ENCODE peak calls at places on chromosomes 7 and 10, in nine cellular contexts. A is SK-N-SH, I is RWPE1, V is natural killer cell, S is neural crest cell, H is cardiac muscle cell, R is upper lobe of right lung, Q is fibroblast of lung, G is IMR-90. L is an unnamed sample.

GRCh38 chr10:86393401-86393800 is 26.8 kb upstream of the GRID1 start:
- DNase-seq in I (no peak), S (no peak), G (no peak), Q (no peak), V (no peak), A (no peak), H (no peak), R (no peak), L (no peak)

GRCh38 chr10:69071610-69072009 is 16.3 kb upstream of the SRGN start:
- DNase-seq in R (no peak), A (no peak), Q (no peak), V (no peak), S (no peak), I (no peak), G (no peak), H (no peak), L (no peak)

GRCh38 chr10:54682554-54682953 is 118.5 kb downstream of the PCDH15 start:
- DNase-seq in A (no peak), V (no peak), I (no peak), G (no peak), H (no peak), R (no peak), S (no peak), Q (no peak), L (no peak)

GRCh38 chr10:16663472-16663871 is 141.8 kb upstream of the C1QL3 start:
- DNase-seq in I (no peak), V (no peak), R (no peak), Q (no peak), S (no peak), H (peak; percentile 45), A (no peak), G (no peak), L (no peak)

GRCh38 chr7:87354749-87355148 is 9.3 kb downstream of the CROT start:
- DNase-seq in A (no peak), H (no peak), I (no peak), G (peak; percentile 10), R (no peak), V (no peak), Q (no peak), S (peak; percentile 18), L (no peak)

GRCh38 chr7:134084488-134085144 is 42.5 kb upstream of the LRGUK start:
- DNase-seq in I (no peak), A (no peak), R (no peak), G (no peak), H (no peak), Q (no peak), V (no peak), S (no peak), L (peak; percentile 58)

GRCh38 chr7:98628916-98629525 is 11.9 kb downstream of the NPTX2 start:
- DNase-seq in S (no peak), R (no peak), Q (no peak), G (no peak), H (no peak), V (no peak), A (no peak), I (no peak), L (no peak)

GRCh38 chr7:142025896-142026295 is 30.2 kb downstream of the MGAM start:
- DNase-seq in H (no peak), S (no peak), A (no peak), V (no peak), R (no peak), I (peak; percentile 38), Q (no peak), G (no peak), L (no peak)

GRCh38 chr10:30822693-30823465 is 193.3 kb upstream of the LYZL2 start:
- DNase-seq in G (no peak), Q (no peak), S (no peak), V (no peak), A (no peak), I (no peak), R (no peak), H (peak; percentile 82), L (no peak)

GRCh38 chr7:149196705-149197171 is 1.4 kb downstream of the ZNF282 start:
- DNase-seq in G (no peak), A (peak; percentile 64), Q (no peak), R (peak; percentile 61), S (no peak), H (peak; percentile 12), V (no peak), I (no peak), L (no peak)

GRCh38 chr7:106041140-106041717 is 70.9 kb downstream of the SYPL1 start:
- DNase-seq in H (peak; percentile 65), Q (no peak), R (no peak), V (no peak), I (peak; percentile 59), A (peak; percentile 80), S (peak; percentile 59), G (peak; percentile 29), L (peak; percentile 31)

GRCh38 chr7:16695621-16696237 is 49.7 kb downstream of the BZW2 start:
- DNase-seq in R (no peak), H (peak; percentile 56), S (no peak), I (peak; percentile 78), G (peak; percentile 73), Q (peak; percentile 72), V (no peak), A (peak; percentile 39), L (peak; percentile 11)

GRCh38 chr10:42986618-42987017 is 90.3 kb upstream of the RET start:
- DNase-seq in V (no peak), A (no peak), Q (no peak), G (peak; percentile 1), H (no peak), S (no peak), R (no peak), I (no peak), L (no peak)
- TF ChIP-seq CTCF in V (no peak), A (no peak), Q (no peak), G (no peak), H (no peak), S (no peak), R (no peak), I (no peak), L (no peak)

DNA sequence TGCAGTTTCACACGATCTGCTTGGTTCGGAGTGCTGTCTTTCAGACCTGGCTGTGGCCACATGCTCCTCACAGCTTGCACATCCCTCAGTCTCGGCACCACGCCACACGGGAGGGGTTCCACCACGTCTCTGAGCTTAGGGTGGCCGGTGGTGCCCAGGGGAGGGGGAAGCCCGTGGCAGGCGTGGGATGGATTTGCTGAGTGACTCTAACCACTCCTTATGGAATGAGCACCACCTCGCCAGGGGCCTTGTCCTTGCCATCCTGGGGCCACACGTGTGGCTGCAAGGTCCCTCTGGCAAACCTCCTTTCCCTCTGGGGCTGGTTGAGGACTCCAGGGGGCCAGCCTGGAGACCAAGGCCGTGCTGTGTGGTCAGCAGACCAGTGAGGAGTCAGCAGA is 29.1 kb upstream of the FAM20C start:
- DNase-seq in G (no peak), A (no peak), S (no peak), R (peak; percentile 55), I (no peak), Q (no peak), H (no peak), V (no peak), L (no peak)
- TF ChIP-seq CTCF in G (no peak), A (no peak), S (no peak), R (no peak), I (no peak), Q (no peak), H (no peak), V (no peak), L (no peak)

DNA sequence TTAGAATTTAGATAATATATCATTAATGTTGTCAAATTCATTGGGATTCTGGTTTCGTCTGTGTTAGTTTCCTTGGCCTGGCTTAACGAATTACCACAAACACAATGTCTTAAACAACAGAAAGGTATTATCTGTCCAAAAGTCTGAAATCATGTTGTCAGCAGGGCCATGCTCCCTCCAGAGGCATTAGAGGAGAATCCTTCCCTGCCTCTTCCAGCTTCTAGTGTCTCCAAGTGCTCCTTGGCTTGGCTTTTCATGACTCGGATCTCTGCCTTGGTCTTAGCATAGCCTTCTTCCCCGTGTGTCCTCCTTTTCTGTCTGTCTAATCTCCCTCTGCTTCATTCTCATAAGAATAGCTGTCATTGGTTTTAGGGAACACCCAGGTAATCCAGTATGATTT is 482.5 kb downstream of the SEMA3D start:
- DNase-seq in V (no peak), H (no peak), Q (no peak), G (no peak), I (no peak), S (no peak), R (no peak), A (no peak), L (no peak)
- TF ChIP-seq CTCF in V (no peak), H (no peak), Q (no peak), G (no peak), I (no peak), S (no peak), R (no peak), A (no peak), L (no peak)

GRCh38 chr7:33423646-33424020 is 294.3 kb downstream of the BBS9 start:
- DNase-seq in H (no peak), S (no peak), Q (peak; percentile 13), A (no peak), R (no peak), V (no peak), I (peak; percentile 8), G (no peak), L (no peak)
- TF ChIP-seq CTCF in H (peak; percentile 23), S (peak; percentile 65), Q (peak; percentile 30), A (peak; percentile 50), R (peak; percentile 49), V (peak; percentile 54), I (peak; percentile 21), G (peak; percentile 26), L (peak; percentile 8)